ENCODE peak calls at places on chromosomes 13 and 19, in four cellular contexts. L, F, T and J are unnamed samples. For H3K4me1, the result is how much of the 10 kb centered on the place peaks cover.

GRCh38 chr19:2110822-2111221 is 14.1 kb downstream of the IZUMO4 start:
- DNase-seq in L (no peak), F (no peak), T (no peak), J (no peak)

GRCh38 chr13:113671066-113672001 is 4.3 kb downstream of the GRK1 start:
- DNase-seq in T (no peak), F (no peak), L (peak), J (peak)

GRCh38 chr19:43532571-43532961 is 422 bp upstream of the ZNF575 start:
- DNase-seq in T (no peak), F (peak), L (peak), J (peak)

GRCh38 chr13:29954082-29955043 is 103.9 kb upstream of the UBL3 start:
- DNase-seq in F (no peak), T (no peak), L (no peak), J (no peak)

GRCh38 chr13:41563501-41564001 is 106.2 kb downstream of the RGCC start:
- DNase-seq in L (no peak), T (no peak), F (no peak), J (no peak)

GRCh38 chr19:58009301-58009665 is 6.7 kb upstream of the ZNF606 start:
- DNase-seq in L (no peak), F (no peak), T (no peak), J (no peak)

GRCh38 chr13:47213057-47213456 is 316.2 kb upstream of the HTR2A start:
- DNase-seq in F (no peak), T (no peak), L (no peak), J (no peak)

GRCh38 chr13:48817166-48817802 is 158.4 kb upstream of the FNDC3A start:
- DNase-seq in F (no peak), T (no peak), L (no peak), J (no peak)

GRCh38 chr19:18951721-18952281 is 10.8 kb upstream of the HOMER3 start:
- DNase-seq in F (no peak), L (no peak), T (no peak), J (no peak)

GRCh38 chr13:71906438-71906837 is 39.4 kb upstream of the DACH1 start:
- DNase-seq in F (no peak), T (no peak), L (no peak), J (no peak)

GRCh38 chr13:77692746-77693448 is 4.6 kb upstream of the SLAIN1 start:
- DNase-seq in F (no peak), T (no peak), L (no peak), J (no peak)

GRCh38 chr13:36848228-36848982 is 29.4 kb downstream of the RFXAP start:
- DNase-seq in F (no peak), T (no peak), L (no peak), J (no peak)

GRCh38 chr19:51263808-51264207 is 12.9 kb downstream of the SIGLECL1 start:
- DNase-seq in L (no peak), T (no peak), F (no peak), J (no peak)

GRCh38 chr19:33484226-33484774 is 37.3 kb downstream of the PEPD start:
- DNase-seq in F (no peak), T (no peak), L (no peak), J (peak)

GRCh38 chr13:106095919-106096318 is 439.5 kb downstream of the EFNB2 start:
- DNase-seq in L (no peak), T (no peak), F (no peak), J (no peak)

GRCh38 chr13:37934339-37935191 is 65.0 kb upstream of the TRPC4 start:
- DNase-seq in L (no peak), F (no peak), T (no peak), J (no peak)

GRCh38 chr13:51291341-51291740 is 48.1 kb upstream of the SERPINE3 start:
- DNase-seq in L (no peak), F (no peak), T (no peak), J (no peak)

GRCh38 chr13:97600438-97601080 is 166.6 kb downstream of the RAP2A start:
- DNase-seq in F (no peak), L (no peak), T (no peak), J (no peak)

GRCh38 chr19:5632657-5633056 is 9.8 kb downstream of the SAFB start:
- DNase-seq in F (no peak), L (no peak), T (no peak), J (no peak)

GRCh38 chr19:30666301-30666803 is 294.2 kb downstream of the ZNF536 start:
- DNase-seq in L (peak), F (peak), T (peak), J (no peak)

GRCh38 chr13:109130093-109130835 is 500.9 kb downstream of the MYO16 start:
- DNase-seq in T (no peak), F (no peak), L (no peak), J (no peak)

GRCh38 chr19:8607386-8607785 is 3.1 kb downstream of the ADAMTS10 start:
- DNase-seq in F (no peak), T (no peak), L (no peak), J (no peak)

GRCh38 chr13:28137556-28137955 is 789 bp upstream of the PAN3 start:
- DNase-seq in T (peak), F (no peak), L (no peak), J (no peak)

GRCh38 chr19:4338441-4339350 is at the start of gene STAP2:
- DNase-seq in T (no peak), L (no peak), F (no peak), J (no peak)

GRCh38 chr13:28579334-28579733 is 79.6 kb upstream of the POMP start:
- DNase-seq in F (no peak), L (no peak), T (no peak), J (no peak)

GRCh38 chr13:24251525-24251924 is 57.9 kb upstream of the C1QTNF9 start:
- DNase-seq in T (no peak), F (no peak), L (no peak), J (peak)

GRCh38 chr13:111572956-111573355 is 252.5 kb downstream of the TEX29 start:
- DNase-seq in L (no peak), F (no peak), T (no peak), J (no peak)

GRCh38 chr19:18895828-18896341 is at the start of gene CERS1:
- DNase-seq in T (no peak), L (no peak), F (peak), J (no peak)

GRCh38 chr13:96710166-96710866 is 284.0 kb downstream of the OXGR1 start:
- DNase-seq in T (no peak), L (no peak), F (no peak), J (no peak)

GRCh38 chr19:11194173-11194572 is 3.2 kb downstream of the KANK2 start:
- DNase-seq in L (no peak), F (no peak), T (no peak), J (no peak)

GRCh38 chr13:44046428-44046827 is 166.7 kb downstream of the LACC1 start:
- DNase-seq in T (no peak), L (no peak), F (no peak), J (no peak)

GRCh38 chr19:12092065-12092867 is 27.7 kb downstream of the ZNF844 start:
- DNase-seq in F (no peak), T (peak), L (peak), J (peak)

GRCh38 chr13:48192536-48192935 is 40.5 kb upstream of the ITM2B start:
- DNase-seq in T (no peak), L (no peak), F (no peak), J (no peak)

DNA sequence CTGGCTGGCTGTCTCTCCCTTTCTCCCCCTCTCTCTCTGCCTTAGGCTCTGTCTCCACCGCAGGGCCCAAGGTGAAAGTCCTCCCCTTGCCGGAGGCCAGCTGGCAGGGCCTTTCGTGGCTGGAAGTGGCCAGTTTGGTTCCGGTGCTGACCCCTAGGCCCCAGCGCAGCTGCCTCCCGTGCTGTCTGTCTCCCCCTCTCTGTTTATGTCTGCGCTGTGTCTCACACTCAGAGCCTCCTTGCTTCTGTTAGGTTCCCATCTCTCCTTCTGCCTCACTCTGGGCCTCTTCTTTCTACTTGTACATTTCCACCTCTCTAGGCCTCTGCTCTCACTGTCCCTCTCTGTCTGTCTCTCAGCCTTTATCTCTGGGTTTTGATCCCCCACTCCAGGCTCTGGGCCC is 13.1 kb downstream of the CCDC97 start:
- DNase-seq in T (no peak), F (no peak), L (peak), J (peak)
- H3K4me3 ChIP-seq in T (no peak), F (peak), L (no peak), J (no peak)

DNA sequence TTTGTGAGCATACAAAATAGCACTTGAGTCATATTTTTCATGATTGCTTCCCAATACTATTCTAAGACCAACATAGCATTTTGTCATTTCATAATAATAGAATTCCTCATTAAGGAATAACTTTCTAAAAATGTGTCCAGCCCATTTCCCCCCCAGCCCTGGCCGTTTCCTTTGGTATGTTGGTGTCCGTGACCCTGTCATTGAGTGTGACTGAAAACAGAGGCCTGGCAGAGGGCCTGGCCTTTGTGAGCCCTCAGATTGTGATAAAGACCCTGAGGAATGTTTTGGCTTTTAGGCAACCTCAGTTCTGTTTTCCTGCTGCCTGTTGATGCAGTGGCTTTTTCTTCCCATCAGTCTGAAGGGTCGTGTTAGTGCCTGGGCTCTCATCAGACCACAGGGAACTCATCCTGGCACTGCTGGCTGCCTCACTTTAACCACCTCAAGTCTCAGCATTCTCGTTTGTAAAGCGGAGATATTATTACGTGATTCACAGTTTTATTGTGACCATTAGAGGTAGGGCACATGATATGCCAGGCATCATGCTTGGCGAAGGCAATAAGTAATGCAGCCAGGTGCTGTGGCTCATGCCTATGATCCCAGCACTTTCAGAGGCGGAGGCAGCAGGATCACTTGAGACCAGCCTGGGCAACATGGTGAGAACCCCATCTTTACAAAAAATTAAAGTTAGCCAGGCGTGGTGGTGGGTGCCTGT is 13.8 kb downstream of the SPINT2 start:
- DNase-seq in F (no peak), T (no peak), L (peak), J (no peak)
- H3K4me1 ChIP-seq in F (under half), T (under half), L (under half), J (half or more)

GRCh38 chr19:49451430-49452181 is at the start of gene PIH1D1:
- DNase-seq in F (peak), L (peak), T (peak), J (peak)

GRCh38 chr19:49447485-49448431 is 3.9 kb downstream of the PIH1D1 start:
- DNase-seq in L (peak), F (no peak), T (no peak), J (peak)

GRCh38 chr19:49448432-49448786 is 3.2 kb downstream of the PIH1D1 start:
- DNase-seq in T (no peak), L (no peak), F (no peak), J (no peak)

GRCh38 chr19:49453013-49453756 is at the start of gene ALDH16A1:
- DNase-seq in T (peak), F (peak), L (peak), J (peak)

DNA sequence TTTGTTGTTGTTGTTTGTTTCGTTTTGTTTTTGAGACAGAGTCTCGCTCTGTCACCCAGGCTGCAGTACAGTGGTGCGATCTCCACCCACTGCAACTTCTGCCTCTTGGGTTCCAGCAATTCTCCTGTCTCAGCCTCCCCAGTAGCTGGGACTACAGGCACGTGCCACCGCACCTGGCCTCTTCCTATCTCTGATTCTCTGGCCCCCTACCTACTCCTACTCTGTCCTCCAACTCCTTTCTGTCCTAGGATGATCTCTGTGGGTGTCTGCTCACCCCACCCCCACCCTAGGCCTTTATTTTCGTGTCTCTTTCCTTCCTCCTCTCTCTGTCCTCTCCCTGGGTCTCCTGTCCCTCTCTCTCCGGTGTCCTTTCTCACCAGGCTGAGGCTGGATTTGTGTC is 1.2 kb downstream of the PIH1D1 start:
- DNase-seq in F (no peak), T (no peak), L (no peak), J (no peak)
- TF ChIP-seq EP300 in F (no peak), T (no peak), L (no peak), J (no peak)

DNA sequence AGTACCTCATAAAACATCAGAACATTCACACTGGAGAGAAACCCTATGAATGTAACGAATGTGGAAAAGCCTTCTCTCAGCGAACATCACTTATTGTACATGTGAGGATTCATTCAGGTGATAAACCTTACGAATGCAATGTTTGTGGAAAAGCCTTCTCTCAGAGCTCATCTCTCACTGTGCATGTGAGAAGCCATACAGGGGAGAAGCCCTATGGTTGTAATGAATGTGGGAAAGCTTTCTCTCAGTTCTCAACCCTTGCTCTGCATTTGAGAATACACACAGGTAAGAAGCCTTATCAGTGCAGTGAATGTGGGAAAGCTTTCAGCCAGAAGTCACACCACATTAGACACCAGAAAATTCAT is 22.0 kb downstream of the ZNF146 start:
- DNase-seq in T (no peak), F (no peak), L (no peak), J (no peak)
- H3K4me3 ChIP-seq in T (no peak), F (no peak), L (no peak), J (no peak)

DNA sequence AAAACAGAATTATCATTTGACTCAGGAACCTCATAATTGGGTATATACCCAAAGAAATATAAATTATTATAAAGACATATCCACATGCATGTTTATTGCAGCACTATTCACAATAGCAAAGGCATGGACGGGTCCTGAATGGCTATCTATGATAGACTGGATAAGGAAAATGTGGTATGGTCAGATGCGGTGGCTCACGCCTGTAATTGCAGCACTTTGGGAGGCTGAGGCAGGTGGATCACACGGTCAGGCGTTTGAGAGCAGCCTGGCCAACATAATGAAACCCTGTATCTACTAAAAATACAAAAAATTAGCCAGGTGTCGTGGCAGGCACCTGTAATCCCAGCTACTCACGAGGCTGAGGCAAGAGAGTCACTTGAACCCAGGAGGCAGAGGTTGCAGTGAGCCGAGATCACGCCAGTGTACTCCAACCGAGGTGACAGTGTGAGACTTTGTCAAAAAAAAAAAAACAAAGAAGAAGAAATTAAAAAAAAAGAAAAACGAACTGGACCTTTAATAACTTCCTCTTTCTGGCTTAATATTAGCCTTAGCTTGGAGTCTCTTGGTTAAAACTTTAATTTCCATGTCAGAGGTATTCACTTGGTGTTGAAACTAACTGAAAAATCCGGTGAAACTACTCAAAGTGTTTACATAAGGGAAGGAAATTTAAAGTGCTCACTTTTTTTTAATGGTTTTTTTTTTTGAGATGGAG is 104.4 kb downstream of the ZNF486 start:
- DNase-seq in L (no peak), T (no peak), F (no peak), J (no peak)
- H3K4me1 ChIP-seq in L (under half), T (under half), F (under half), J (under half)

GRCh38 chr19:46598372-46598917 is 2.7 kb upstream of the CALM3 start:
- DNase-seq in L (no peak), F (no peak), T (no peak), J (no peak)

GRCh38 chr19:46599716-46600392 is 1.3 kb upstream of the CALM3 start:
- DNase-seq in L (no peak), F (no peak), T (no peak), J (peak)

GRCh38 chr19:46602392-46603194 is 1.5 kb downstream of the CALM3 start:
- DNase-seq in L (no peak), T (no peak), F (no peak), J (peak)

GRCh38 chr19:46601318-46602224 is at the start of gene CALM3:
- DNase-seq in L (peak), T (no peak), F (no peak), J (peak)

DNA sequence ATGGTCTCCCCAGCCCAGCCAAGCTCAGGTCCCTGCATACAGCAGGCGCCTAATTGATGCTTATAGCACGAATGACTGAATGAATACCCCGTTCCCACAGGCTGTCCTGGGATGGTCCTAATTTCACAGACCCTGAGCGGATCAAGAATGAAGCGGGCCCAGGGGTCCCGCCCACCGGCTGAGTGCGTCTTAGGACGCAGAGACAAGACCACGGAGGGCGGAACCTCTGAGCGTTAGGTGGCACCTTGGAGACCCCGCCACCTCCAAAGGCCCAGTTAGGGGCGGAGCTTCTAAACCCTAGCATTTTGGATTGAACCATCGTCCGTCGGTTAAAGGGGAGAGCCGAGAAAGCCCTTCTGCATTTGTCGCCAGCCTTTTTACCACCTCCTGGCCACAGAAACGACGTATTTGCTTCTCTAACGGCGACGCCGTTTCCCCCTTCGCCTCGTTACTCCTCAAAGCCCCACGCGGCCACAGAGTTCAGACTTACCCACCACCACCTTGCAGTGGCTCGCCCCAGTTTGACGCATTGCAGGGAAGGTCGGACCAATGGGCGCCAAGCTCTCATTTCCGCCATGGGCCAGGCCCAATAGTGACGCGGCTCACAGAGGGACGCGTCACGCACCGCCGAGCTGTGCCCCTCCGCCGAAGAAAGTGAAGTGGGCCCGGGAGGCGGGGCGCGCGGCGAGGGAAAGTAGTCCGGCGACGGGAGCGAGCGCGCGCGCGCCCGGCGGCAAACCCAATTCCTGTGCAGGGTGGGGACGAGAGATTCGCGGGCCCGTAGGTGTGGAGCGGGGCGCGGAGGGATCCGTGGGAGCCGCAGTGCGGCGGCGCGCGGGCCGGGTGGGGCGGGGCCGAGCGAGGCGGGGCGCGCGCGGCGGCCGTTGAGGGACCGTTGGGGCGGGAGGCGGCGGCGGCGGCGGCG is 475 bp upstream of the CALM3 start:
- DNase-seq in L (peak), T (peak), F (peak), J (peak)
- TF ChIP-seq EP300 in L (no peak), T (peak), F (no peak), J (no peak)